ENCODE peak calls at places on chromosomes 6 and 20, in ten cellular contexts. L is GM23248, Z is hepatocyte, M is MM.1S, N is H1, W is neural progenitor cell, Q is GM23338, A is fibroblast of lung, B is mammary epithelial cell, I is GM12878. T is an unnamed sample.

GRCh38 chr20:59150821-59151251 is 12.8 kb upstream of the ZNF831 start:
- DNase-seq in Z (no peak), L (no peak), W (no peak), A (no peak), M (no peak), B (no peak), Q (no peak), N (peak), I (no peak), T (no peak)

GRCh38 chr20:252801-253200 is 4.7 kb upstream of the DEFB132 start:
- DNase-seq in N (no peak), W (no peak), Q (no peak), B (no peak), I (no peak), L (no peak), M (no peak), Z (no peak), A (no peak), T (no peak)

GRCh38 chr6:166785131-166785530 is 158.1 kb upstream of the RPS6KA2 start:
- DNase-seq in L (no peak), W (no peak), Q (no peak), A (no peak), B (no peak), N (peak), I (no peak), Z (no peak), M (no peak), T (no peak)

GRCh38 chr6:11494786-11495564 is 42.6 kb upstream of the TMEM170B start:
- DNase-seq in I (no peak), M (no peak), A (peak), W (no peak), N (no peak), L (peak), B (peak), Q (no peak), Z (no peak), T (no peak)

GRCh38 chr20:9407805-9408421 is 106.5 kb upstream of the LAMP5 start:
- DNase-seq in Z (peak), L (peak), M (peak), A (peak), N (peak), Q (peak), I (peak), W (peak), B (peak), T (peak)

GRCh38 chr6:6495851-6496250 is 92.7 kb upstream of the LY86 start:
- DNase-seq in W (no peak), B (no peak), N (no peak), Z (no peak), I (no peak), M (no peak), L (peak), Q (no peak), A (no peak), T (no peak)

GRCh38 chr20:57600324-57601210 is 19.7 kb downstream of the ZBP1 start:
- DNase-seq in I (no peak), L (peak), Z (no peak), N (no peak), A (no peak), W (no peak), B (peak), M (no peak), Q (no peak), T (no peak)

GRCh38 chr6:63672582-63673129 is 37.1 kb downstream of the PHF3 start:
- DNase-seq in L (no peak), N (no peak), A (no peak), W (no peak), M (no peak), B (no peak), Q (no peak), Z (no peak), I (no peak), T (no peak)

GRCh38 chr20:23187759-23188158 is 101.6 kb upstream of the CD93 start:
- DNase-seq in W (no peak), Z (no peak), M (no peak), B (peak), I (no peak), Q (no peak), A (no peak), L (no peak), N (no peak), T (no peak)

GRCh38 chr6:93992976-93993375 is 573.6 kb upstream of the EPHA7 start:
- DNase-seq in I (no peak), Z (no peak), M (no peak), A (peak), L (no peak), B (no peak), W (no peak), Q (no peak), N (no peak), T (no peak)

GRCh38 chr6:80535914-80536565 is 429.6 kb downstream of the BCKDHB start:
- DNase-seq in B (peak), Q (no peak), L (no peak), W (no peak), N (no peak), A (peak), Z (no peak), I (no peak), M (no peak), T (no peak)

GRCh38 chr6:72649032-72649984 is 27.4 kb downstream of the KCNQ5 start:
- DNase-seq in Q (no peak), L (peak), W (no peak), M (no peak), Z (no peak), A (peak), I (peak), N (no peak), B (peak), T (no peak)

GRCh38 chr6:94045473-94045872 is 626.1 kb upstream of the EPHA7 start:
- DNase-seq in A (no peak), I (no peak), Z (no peak), M (no peak), Q (peak), W (peak), L (no peak), N (no peak), B (no peak), T (no peak)

GRCh38 chr6:148790404-148790803 is 43.6 kb downstream of the UST start:
- DNase-seq in B (no peak), M (no peak), Q (no peak), L (no peak), I (no peak), A (no peak), Z (no peak), N (no peak), W (no peak), T (no peak)

GRCh38 chr6:113672691-113673149 is 184.4 kb upstream of the MARCKS start:
- DNase-seq in B (no peak), L (peak), Q (no peak), I (no peak), M (no peak), N (no peak), W (peak), Z (no peak), A (peak), T (no peak)

GRCh38 chr6:157954150-157955117 is 27.2 kb upstream of the SYNJ2 start:
- DNase-seq in B (peak), A (peak), I (no peak), L (peak), M (no peak), Q (peak), N (no peak), Z (peak), W (peak), T (no peak)

GRCh38 chr20:1295276-1295930 is 29.3 kb downstream of the SNPH start:
- DNase-seq in M (no peak), N (no peak), L (no peak), W (no peak), A (no peak), I (no peak), B (no peak), Q (no peak), Z (no peak), T (no peak)

GRCh38 chr20:23116301-23117089 is 30.4 kb upstream of the CD93 start:
- DNase-seq in Q (no peak), W (no peak), I (no peak), A (peak), B (peak), Z (peak), N (no peak), M (no peak), L (peak), T (peak)

GRCh38 chr20:1945134-1945618 is 48.7 kb downstream of the PDYN start:
- DNase-seq in M (no peak), A (no peak), N (no peak), Q (no peak), B (no peak), L (peak), I (no peak), W (no peak), Z (peak), T (no peak)

GRCh38 chr6:5443491-5443890 is 182.2 kb downstream of the FARS2 start:
- DNase-seq in Q (no peak), L (no peak), N (no peak), B (no peak), A (no peak), M (no peak), Z (no peak), I (no peak), W (no peak), T (no peak)

GRCh38 chr20:44858959-44859358 is 26.5 kb upstream of the YWHAB start:
- DNase-seq in Z (no peak), B (no peak), I (no peak), A (no peak), Q (peak), L (no peak), N (peak), W (no peak), M (no peak), T (peak)

GRCh38 chr6:8830794-8831193 is 395.4 kb upstream of the SLC35B3 start:
- DNase-seq in N (no peak), Z (no peak), M (no peak), W (no peak), I (no peak), L (no peak), Q (no peak), A (no peak), B (no peak), T (no peak)

GRCh38 chr6:116876635-116877611 is at the start of gene RFX6:
- DNase-seq in W (peak), L (no peak), B (no peak), A (no peak), Z (peak), N (peak), Q (peak), I (no peak), M (no peak), T (no peak)

GRCh38 chr6:113442040-113442439 is 415.1 kb upstream of the MARCKS start:
- DNase-seq in N (no peak), I (no peak), L (no peak), W (no peak), B (no peak), M (no peak), Q (no peak), A (no peak), Z (no peak), T (no peak)

GRCh38 chr6:62035952-62036351 is 250.1 kb downstream of the KHDRBS2 start:
- DNase-seq in L (no peak), A (no peak), B (no peak), I (no peak), Q (no peak), N (no peak), Z (no peak), W (no peak), M (no peak), T (no peak)

GRCh38 chr6:21201181-21201580 is 392.4 kb upstream of the SOX4 start:
- DNase-seq in N (no peak), Q (no peak), B (no peak), I (no peak), W (no peak), Z (no peak), L (no peak), M (no peak), A (no peak), T (no peak)

GRCh38 chr6:14671261-14671681 is 553.7 kb downstream of the CD83 start:
- DNase-seq in Z (no peak), W (no peak), M (no peak), N (no peak), Q (no peak), L (peak), I (no peak), A (peak), B (peak), T (peak)

GRCh38 chr6:52994031-52994788 is 874 bp downstream of the GSTA4 start:
- DNase-seq in A (peak), W (peak), N (no peak), B (peak), I (no peak), Q (peak), L (peak), M (no peak), Z (peak), T (no peak)

GRCh38 chr6:127484207-127484858 is 25.1 kb upstream of the KIAA0408 start:
- DNase-seq in Q (no peak), M (peak), N (no peak), W (no peak), Z (no peak), I (peak), B (peak), L (peak), A (peak), T (no peak)

GRCh38 chr6:38443750-38444149 is 196.0 kb downstream of the BTBD9 start:
- DNase-seq in B (no peak), I (no peak), Q (no peak), M (no peak), W (no peak), A (peak), Z (no peak), L (no peak), N (no peak), T (no peak)

GRCh38 chr20:26208296-26209091 is 511.8 kb upstream of the ZNF337 start:
- DNase-seq in L (peak), Q (peak), W (peak), I (no peak), Z (peak), N (peak), M (no peak), A (peak), B (peak), T (no peak)

GRCh38 chr6:108322728-108323127 is 27.9 kb downstream of the AFG1L start:
- DNase-seq in Q (no peak), W (no peak), B (no peak), I (no peak), A (no peak), N (no peak), L (no peak), M (no peak), Z (no peak), T (no peak)

GRCh38 chr6:53172468-53172803 is 23.8 kb upstream of the GCM1 start:
- DNase-seq in N (no peak), B (no peak), Q (no peak), M (no peak), I (no peak), Z (no peak), L (no peak), W (no peak), A (no peak), T (no peak)

GRCh38 chr6:150541587-150541986 is 58.1 kb upstream of the PLEKHG1 start:
- DNase-seq in B (no peak), Q (no peak), Z (no peak), I (no peak), N (no peak), A (no peak), M (no peak), L (no peak), W (no peak), T (no peak)

GRCh38 chr6:16635810-16636602 is 125.3 kb downstream of the ATXN1 start:
- DNase-seq in M (peak), B (peak), Z (no peak), N (no peak), I (peak), L (peak), W (no peak), A (peak), Q (peak), T (no peak)

GRCh38 chr20:21781446-21782075 is 76.1 kb downstream of the PAX1 start:
- DNase-seq in A (no peak), B (no peak), M (peak), W (no peak), Q (peak), I (no peak), Z (no peak), N (no peak), L (no peak), T (no peak)

GRCh38 chr6:99819853-99820252 is 174.2 kb downstream of the MCHR2 start:
- DNase-seq in M (no peak), Z (no peak), Q (no peak), L (no peak), W (no peak), N (no peak), I (no peak), A (no peak), B (no peak), T (no peak)

GRCh38 chr6:27617700-27618689 is 145.1 kb upstream of the ZNF184 start:
- DNase-seq in I (no peak), N (peak), B (peak), W (peak), A (peak), L (peak), Q (peak), M (no peak), Z (peak), T (no peak)

DNA sequence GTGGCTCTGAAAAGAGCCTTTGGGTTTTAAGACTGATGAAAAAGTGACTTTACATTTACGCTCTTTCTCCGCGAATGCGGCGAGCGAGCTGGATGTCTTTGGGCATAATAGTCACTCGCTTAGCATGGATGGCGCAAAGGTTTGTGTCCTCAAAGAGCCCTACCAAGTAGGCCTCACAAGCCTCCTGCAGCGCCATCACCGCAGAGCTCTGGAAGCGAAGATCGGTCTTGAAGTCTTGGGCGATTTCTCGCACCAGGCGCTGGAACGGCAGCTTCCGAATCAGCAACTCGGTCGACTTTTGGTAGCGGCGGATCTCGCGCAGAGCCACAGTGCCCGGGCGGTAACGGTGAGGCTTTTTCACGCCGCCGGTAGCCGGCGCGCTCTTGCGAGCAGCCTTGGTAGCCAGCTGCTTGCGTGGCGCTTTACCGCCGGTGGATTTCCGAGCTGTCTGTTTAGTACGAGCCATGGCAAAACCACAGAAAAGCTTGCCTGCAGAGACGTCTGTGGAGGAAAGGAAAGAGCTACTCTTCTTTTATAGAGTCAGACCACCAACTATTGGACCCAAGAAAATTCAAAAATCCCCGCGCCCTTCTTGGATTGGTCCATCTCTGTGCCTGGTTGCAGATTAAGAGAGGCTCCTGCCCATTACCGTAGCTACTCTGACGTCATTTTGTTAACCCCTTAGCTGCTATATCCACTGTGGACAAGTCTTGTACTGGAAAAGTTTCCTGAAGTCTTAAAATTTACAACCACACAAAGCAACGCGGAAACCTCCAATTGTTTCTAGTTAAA is 55.4 kb upstream of the HFE start:
- DNase-seq in Z (peak), I (peak), B (peak), W (peak), A (peak), N (peak), Q (peak), M (peak), L (peak), T (peak)
- H2AFZ ChIP-seq in Z (peak), I (peak), B (peak), W (no peak), A (peak), N (no peak), Q (no peak), M (peak), L (peak), T (no peak)

DNA sequence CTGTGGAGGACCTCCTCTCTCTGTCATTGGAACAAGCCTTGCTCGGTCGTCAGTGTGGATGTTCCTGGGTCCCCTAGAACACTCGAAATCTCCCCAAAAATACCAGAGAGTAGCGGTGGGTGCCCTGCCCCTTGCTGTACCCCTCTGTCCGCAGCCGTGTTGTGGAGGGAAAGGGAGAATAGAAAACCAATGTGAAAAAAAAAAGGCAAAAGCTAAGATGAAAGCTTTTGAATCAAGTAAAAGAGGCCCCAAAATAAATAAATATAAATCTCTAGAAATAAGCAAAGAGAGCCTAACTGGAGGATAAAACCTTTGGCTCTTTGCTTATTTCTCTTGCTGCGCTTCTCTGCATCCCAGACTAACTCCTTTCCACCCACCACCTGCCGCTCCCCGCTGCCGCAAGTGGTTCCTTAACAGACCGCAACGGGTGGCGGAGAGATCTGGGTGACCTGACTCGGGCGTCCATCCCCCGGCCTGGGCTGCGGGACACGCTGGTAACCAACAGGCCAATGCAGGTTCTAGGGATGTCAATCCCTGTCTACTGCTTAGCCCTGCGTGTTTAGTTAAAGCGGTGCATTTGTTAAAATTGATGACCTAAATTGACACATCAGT is 110.0 kb downstream of the GPX5 start:
- DNase-seq in M (no peak), N (no peak), W (peak), Q (peak), I (no peak), B (no peak), Z (no peak), L (peak), A (no peak), T (no peak)
- TF ChIP-seq EZH2 in M (no peak), N (no peak), W (peak), Q (no peak), I (no peak), B (no peak), Z (no peak), L (no peak), A (no peak), T (no peak)

GRCh38 chr20:54103762-54104600 is 33.6 kb upstream of the BCAS1 start:
- DNase-seq in A (no peak), W (no peak), N (no peak), Q (no peak), Z (peak), B (no peak), I (no peak), M (no peak), L (no peak), T (no peak)
- H2AFZ ChIP-seq in A (no peak), W (no peak), N (peak), Q (no peak), Z (no peak), B (no peak), I (no peak), M (peak), L (no peak), T (no peak)

DNA sequence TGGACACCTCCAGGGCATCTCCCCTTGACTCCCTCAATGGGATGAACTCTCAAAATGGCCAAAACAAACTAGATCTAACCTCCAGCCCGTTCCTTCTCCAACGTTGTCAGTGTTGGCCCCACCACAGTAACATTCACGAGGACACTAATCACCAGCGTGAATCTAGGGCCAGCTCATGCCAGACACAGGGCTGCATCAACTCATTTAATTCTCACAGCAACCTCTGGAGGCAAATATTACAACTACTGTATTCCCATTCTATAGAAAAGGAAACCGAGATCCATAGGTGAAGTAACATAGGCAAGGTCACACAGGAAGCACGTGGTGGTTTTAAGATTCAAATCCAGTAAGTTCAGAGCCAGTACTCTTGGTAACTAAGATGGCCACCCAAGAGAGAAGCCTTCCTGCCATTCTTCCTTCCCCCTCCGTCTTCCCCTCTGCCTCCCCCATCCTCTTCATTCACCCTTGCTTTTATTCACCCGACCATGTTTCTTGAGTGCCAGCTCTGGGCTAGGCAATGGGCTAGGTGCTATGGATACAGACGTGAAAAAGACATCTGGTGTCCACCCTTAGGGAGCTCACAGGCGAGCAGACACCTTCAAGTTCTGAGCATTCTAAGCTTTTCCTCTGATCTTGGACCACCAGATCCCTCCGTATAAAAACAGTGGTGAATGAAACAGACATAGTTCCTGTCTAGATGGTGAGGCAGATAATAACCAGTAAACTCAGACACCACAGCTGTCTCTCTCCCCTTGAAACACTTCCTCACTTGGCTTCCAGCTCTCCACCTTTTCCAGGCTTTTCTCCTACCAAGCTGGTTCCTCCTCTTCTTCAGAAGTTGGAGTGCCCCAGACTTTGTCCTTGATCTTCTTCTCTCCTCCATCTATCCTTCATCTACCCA is 9.6 kb downstream of the CCM2L start:
- DNase-seq in W (no peak), Z (no peak), M (no peak), L (peak), I (no peak), A (no peak), Q (no peak), N (no peak), B (no peak), T (no peak)
- TF ChIP-seq EZH2 in W (no peak), Z (no peak), M (no peak), L (peak), I (peak), A (peak), Q (no peak), N (no peak), B (peak), T (no peak)

GRCh38 chr6:22568854-22569253 is 512 bp upstream of the HDGFL1 start:
- DNase-seq in A (no peak), W (no peak), Q (no peak), B (no peak), N (no peak), L (no peak), I (no peak), M (peak), Z (no peak), T (no peak)
- H2AFZ ChIP-seq in A (no peak), W (no peak), Q (no peak), B (no peak), N (no peak), L (no peak), I (no peak), M (no peak), Z (no peak), T (peak)